ENCODE peak calls at places on chromosome 11, in eight cellular contexts. One of them, this sample, is unnamed.
A peak's percentile ranks its signal among the peaks of the same experiment; 100 is the strongest.

GRCh38 chr11:73982595-73982989 is at the start of gene UCP2:
- DNase-seq in brain pericyte: no peak
- DNase-seq in HFF-Myc: no peak
- DNase-seq in COR-L47: peak; percentile 92
- DNase-seq in stimulated activated naive CD4-positive, alpha-beta T cell: peak; percentile 85
- DNase-seq in CD8-positive, alpha-beta memory T cell: peak; percentile 72
- DNase-seq in NCI-H2081 treated with DMSO at 0.1 percent for 48 hours: peak; percentile 40
- DNase-seq in fibroblast of pulmonary artery: peak; percentile 65
- DNase-seq in this sample: peak; percentile 84

GRCh38 chr11:85828640-85828978 is 17.7 kb upstream of the SYTL2 start:
- DNase-seq in CD8-positive, alpha-beta memory T cell: no peak
- DNase-seq in COR-L47: no peak
- DNase-seq in HFF-Myc: no peak
- DNase-seq in fibroblast of pulmonary artery: no peak
- DNase-seq in NCI-H2081 treated with DMSO at 0.1 percent for 48 hours: no peak
- DNase-seq in stimulated activated naive CD4-positive, alpha-beta T cell: no peak
- DNase-seq in brain pericyte: no peak
- DNase-seq in this sample: no peak

GRCh38 chr11:100663583-100663982 is 23.5 kb upstream of the ARHGAP42 start:
- DNase-seq in NCI-H2081 treated with DMSO at 0.1 percent for 48 hours: no peak
- DNase-seq in HFF-Myc: no peak
- DNase-seq in fibroblast of pulmonary artery: no peak
- DNase-seq in COR-L47: no peak
- DNase-seq in brain pericyte: no peak
- DNase-seq in CD8-positive, alpha-beta memory T cell: no peak
- DNase-seq in stimulated activated naive CD4-positive, alpha-beta T cell: no peak
- DNase-seq in this sample: no peak

GRCh38 chr11:110173775-110174644 is 80.8 kb downstream of the ZC3H12C start:
- DNase-seq in COR-L47: no peak
- DNase-seq in NCI-H2081 treated with DMSO at 0.1 percent for 48 hours: no peak
- DNase-seq in brain pericyte: no peak
- DNase-seq in stimulated activated naive CD4-positive, alpha-beta T cell: peak; percentile 21
- DNase-seq in CD8-positive, alpha-beta memory T cell: peak; percentile 28
- DNase-seq in HFF-Myc: peak; percentile 40
- DNase-seq in fibroblast of pulmonary artery: peak; percentile 84
- DNase-seq in this sample: peak; percentile 81

GRCh38 chr11:75465701-75466531 is 32.9 kb upstream of the KLHL35 start:
- DNase-seq in HFF-Myc: no peak
- DNase-seq in NCI-H2081 treated with DMSO at 0.1 percent for 48 hours: no peak
- DNase-seq in COR-L47: no peak
- DNase-seq in brain pericyte: no peak
- DNase-seq in CD8-positive, alpha-beta memory T cell: no peak
- DNase-seq in fibroblast of pulmonary artery: peak; percentile 33
- DNase-seq in stimulated activated naive CD4-positive, alpha-beta T cell: no peak
- DNase-seq in this sample: peak; percentile 56

GRCh38 chr11:62456630-62457029 is 37.8 kb downstream of the SCGB1A1 start:
- DNase-seq in brain pericyte: no peak
- DNase-seq in CD8-positive, alpha-beta memory T cell: no peak
- DNase-seq in stimulated activated naive CD4-positive, alpha-beta T cell: no peak
- DNase-seq in NCI-H2081 treated with DMSO at 0.1 percent for 48 hours: no peak
- DNase-seq in HFF-Myc: no peak
- DNase-seq in COR-L47: no peak
- DNase-seq in fibroblast of pulmonary artery: no peak
- DNase-seq in this sample: no peak

GRCh38 chr11:129853508-129854228 is 38.0 kb downstream of the TMEM45B start:
- DNase-seq in NCI-H2081 treated with DMSO at 0.1 percent for 48 hours: peak; percentile 93
- DNase-seq in stimulated activated naive CD4-positive, alpha-beta T cell: peak; percentile 95
- DNase-seq in fibroblast of pulmonary artery: peak; percentile 69
- DNase-seq in HFF-Myc: no peak
- DNase-seq in CD8-positive, alpha-beta memory T cell: peak; percentile 73
- DNase-seq in brain pericyte: no peak
- DNase-seq in COR-L47: peak; percentile 94
- DNase-seq in this sample: peak; percentile 56

GRCh38 chr11:34213366-34213765 is 107.9 kb downstream of the NAT10 start:
- DNase-seq in CD8-positive, alpha-beta memory T cell: no peak
- DNase-seq in HFF-Myc: no peak
- DNase-seq in brain pericyte: no peak
- DNase-seq in NCI-H2081 treated with DMSO at 0.1 percent for 48 hours: no peak
- DNase-seq in fibroblast of pulmonary artery: no peak
- DNase-seq in stimulated activated naive CD4-positive, alpha-beta T cell: no peak
- DNase-seq in COR-L47: no peak
- DNase-seq in this sample: no peak

GRCh38 chr11:120403966-120404365 is 67.8 kb downstream of the ARHGEF12 start:
- DNase-seq in HFF-Myc: no peak
- DNase-seq in stimulated activated naive CD4-positive, alpha-beta T cell: no peak
- DNase-seq in NCI-H2081 treated with DMSO at 0.1 percent for 48 hours: no peak
- DNase-seq in COR-L47: no peak
- DNase-seq in brain pericyte: no peak
- DNase-seq in fibroblast of pulmonary artery: no peak
- DNase-seq in CD8-positive, alpha-beta memory T cell: no peak
- DNase-seq in this sample: no peak

GRCh38 chr11:117356126-117356761 is 28.6 kb downstream of the CEP164 start:
- DNase-seq in COR-L47: no peak
- DNase-seq in NCI-H2081 treated with DMSO at 0.1 percent for 48 hours: no peak
- DNase-seq in brain pericyte: no peak
- DNase-seq in fibroblast of pulmonary artery: no peak
- DNase-seq in stimulated activated naive CD4-positive, alpha-beta T cell: no peak
- DNase-seq in HFF-Myc: no peak
- DNase-seq in CD8-positive, alpha-beta memory T cell: no peak
- DNase-seq in this sample: no peak

GRCh38 chr11:59173964-59174663 is 2.2 kb downstream of the DTX4 start:
- DNase-seq in stimulated activated naive CD4-positive, alpha-beta T cell: no peak
- DNase-seq in fibroblast of pulmonary artery: peak; percentile 48
- DNase-seq in HFF-Myc: no peak
- DNase-seq in COR-L47: no peak
- DNase-seq in brain pericyte: no peak
- DNase-seq in CD8-positive, alpha-beta memory T cell: no peak
- DNase-seq in NCI-H2081 treated with DMSO at 0.1 percent for 48 hours: no peak
- DNase-seq in this sample: peak; percentile 28

GRCh38 chr11:2472428-2473186 is 27.8 kb downstream of the KCNQ1 start:
- DNase-seq in fibroblast of pulmonary artery: no peak
- DNase-seq in CD8-positive, alpha-beta memory T cell: no peak
- DNase-seq in brain pericyte: no peak
- DNase-seq in HFF-Myc: no peak
- DNase-seq in stimulated activated naive CD4-positive, alpha-beta T cell: no peak
- DNase-seq in NCI-H2081 treated with DMSO at 0.1 percent for 48 hours: no peak
- DNase-seq in COR-L47: no peak
- DNase-seq in this sample: no peak

GRCh38 chr11:108218455-108218854 is 4.0 kb downstream of the NPAT start:
- DNase-seq in fibroblast of pulmonary artery: no peak
- DNase-seq in COR-L47: no peak
- DNase-seq in CD8-positive, alpha-beta memory T cell: no peak
- DNase-seq in HFF-Myc: no peak
- DNase-seq in NCI-H2081 treated with DMSO at 0.1 percent for 48 hours: no peak
- DNase-seq in stimulated activated naive CD4-positive, alpha-beta T cell: no peak
- DNase-seq in brain pericyte: no peak
- DNase-seq in this sample: no peak

GRCh38 chr11:128269466-128269865 is 317.9 kb downstream of the ETS1 start:
- DNase-seq in brain pericyte: no peak
- DNase-seq in COR-L47: no peak
- DNase-seq in HFF-Myc: no peak
- DNase-seq in stimulated activated naive CD4-positive, alpha-beta T cell: no peak
- DNase-seq in NCI-H2081 treated with DMSO at 0.1 percent for 48 hours: no peak
- DNase-seq in fibroblast of pulmonary artery: no peak
- DNase-seq in CD8-positive, alpha-beta memory T cell: no peak
- DNase-seq in this sample: no peak

GRCh38 chr11:111797145-111797581 is 31.0 kb upstream of the PPP2R1B start:
- DNase-seq in stimulated activated naive CD4-positive, alpha-beta T cell: no peak
- DNase-seq in fibroblast of pulmonary artery: peak; percentile 62
- DNase-seq in HFF-Myc: peak; percentile 62
- DNase-seq in NCI-H2081 treated with DMSO at 0.1 percent for 48 hours: no peak
- DNase-seq in brain pericyte: no peak
- DNase-seq in COR-L47: no peak
- DNase-seq in CD8-positive, alpha-beta memory T cell: no peak
- DNase-seq in this sample: no peak

GRCh38 chr11:119403021-119403420 is 20.0 kb downstream of the THY1 start:
- DNase-seq in brain pericyte: no peak
- DNase-seq in HFF-Myc: no peak
- DNase-seq in stimulated activated naive CD4-positive, alpha-beta T cell: no peak
- DNase-seq in fibroblast of pulmonary artery: no peak
- DNase-seq in CD8-positive, alpha-beta memory T cell: no peak
- DNase-seq in COR-L47: no peak
- DNase-seq in NCI-H2081 treated with DMSO at 0.1 percent for 48 hours: no peak
- DNase-seq in this sample: no peak

This sample was measured in lung microvascular endothelial cell.